ENCODE peak calls at places on chromosomes 7 and 10, in six cellular contexts. L is A549, K is GM12878, G is K562, O is endothelial cell of umbilical vein, V is HepG2. F is an unnamed sample.

GRCh38 chr10:49281461-49281860 is 17.5 kb upstream of the C10orf71 start:
- DNase-seq in G (peak; percentile 57), O (no peak), K (no peak), L (no peak), V (no peak), F (peak; percentile 12)

GRCh38 chr10:60114765-60115586 is 208.6 kb upstream of the CCDC6 start:
- DNase-seq in V (peak; percentile 21), G (peak; percentile 76), O (peak; percentile 69), K (no peak), L (peak; percentile 35), F (peak; percentile 57)

GRCh38 chr7:51069411-51070083 is 247.1 kb downstream of the COBL start:
- DNase-seq in K (no peak), L (no peak), V (no peak), O (peak; percentile 92), G (no peak), F (no peak)

GRCh38 chr7:24756989-24757798 is at the start of gene GSDME:
- DNase-seq in L (peak; percentile 64), K (no peak), G (peak; percentile 24), V (peak; percentile 58), O (peak; percentile 63), F (peak; percentile 51)

GRCh38 chr7:19916011-19916410 is 142.6 kb upstream of the TMEM196 start:
- DNase-seq in O (peak; percentile 64), V (no peak), K (no peak), G (no peak), L (no peak), F (no peak)

GRCh38 chr7:116357776-116358670 is 141.5 kb upstream of the CAV2 start:
- DNase-seq in V (no peak), K (no peak), G (no peak), L (no peak), O (peak; percentile 80), F (no peak)

GRCh38 chr10:23362879-23363787 is 18.5 kb upstream of the C10orf67 start:
- DNase-seq in G (no peak), L (no peak), V (no peak), O (no peak), K (no peak), F (no peak)

GRCh38 chr10:10498781-10499180 is 518.9 kb upstream of the CELF2 start:
- DNase-seq in K (no peak), V (no peak), G (no peak), O (no peak), L (no peak), F (no peak)

GRCh38 chr7:26515462-26515861 is 223.8 kb downstream of the SNX10 start:
- DNase-seq in K (no peak), O (no peak), G (peak; percentile 41), L (no peak), V (no peak), F (no peak)

GRCh38 chr10:85604884-85605283 is 761.7 kb downstream of the GRID1 start:
- DNase-seq in V (no peak), K (no peak), G (no peak), L (no peak), O (no peak), F (no peak)

GRCh38 chr7:24504871-24505270 is 68.4 kb upstream of the PALS2 start:
- DNase-seq in O (no peak), V (no peak), L (no peak), G (no peak), K (no peak), F (no peak)

GRCh38 chr10:109726473-109726872 is 196.8 kb downstream of the XPNPEP1 start:
- DNase-seq in L (no peak), V (no peak), O (no peak), K (no peak), G (no peak), F (no peak)

GRCh38 chr7:107390921-107391320 is 78.9 kb upstream of the GPR22 start:
- DNase-seq in K (no peak), G (no peak), V (peak; percentile 6), O (no peak), L (no peak), F (no peak)

GRCh38 chr7:96723622-96724021 is 14.0 kb upstream of the SEM1 start:
- DNase-seq in V (no peak), O (no peak), G (no peak), L (no peak), K (no peak), F (no peak)

GRCh38 chr10:51224610-51225230 is 150.4 kb downstream of the PRKG1 start:
- DNase-seq in V (no peak), L (no peak), G (no peak), K (no peak), O (no peak), F (no peak)

GRCh38 chr10:62348029-62348428 is 26.1 kb upstream of the ZNF365 start:
- DNase-seq in L (no peak), G (no peak), K (no peak), V (no peak), O (no peak), F (no peak)

GRCh38 chr7:44282601-44283171 is 42.7 kb downstream of the CAMK2B start:
- DNase-seq in L (no peak), K (no peak), V (no peak), O (no peak), G (no peak), F (no peak)

GRCh38 chr10:507355-507699 is 182.1 kb downstream of the DIP2C start:
- DNase-seq in V (no peak), K (no peak), O (no peak), G (no peak), L (no peak), F (no peak)

GRCh38 chr10:3261921-3262320 is 89.3 kb upstream of the PITRM1 start:
- DNase-seq in G (no peak), K (no peak), O (peak; percentile 57), V (no peak), L (no peak), F (no peak)

GRCh38 chr7:27031289-27032172 is 64.3 kb downstream of the HOXA1 start:
- DNase-seq in O (peak; percentile 56), G (no peak), V (no peak), L (no peak), K (peak; percentile 1), F (peak; percentile 80)

GRCh38 chr10:32942081-32942480 is 15.9 kb downstream of the ITGB1 start:
- DNase-seq in O (no peak), L (no peak), K (no peak), V (no peak), G (no peak), F (no peak)

GRCh38 chr10:32946108-32946507 is 11.9 kb downstream of the ITGB1 start:
- DNase-seq in V (no peak), L (no peak), K (no peak), O (no peak), G (no peak), F (no peak)

GRCh38 chr10:32941357-32941756 is 16.7 kb downstream of the ITGB1 start:
- DNase-seq in V (no peak), G (no peak), K (no peak), L (no peak), O (no peak), F (no peak)

GRCh38 chr10:32943395-32943794 is 14.6 kb downstream of the ITGB1 start:
- DNase-seq in L (no peak), O (no peak), V (no peak), G (no peak), K (no peak), F (no peak)

DNA sequence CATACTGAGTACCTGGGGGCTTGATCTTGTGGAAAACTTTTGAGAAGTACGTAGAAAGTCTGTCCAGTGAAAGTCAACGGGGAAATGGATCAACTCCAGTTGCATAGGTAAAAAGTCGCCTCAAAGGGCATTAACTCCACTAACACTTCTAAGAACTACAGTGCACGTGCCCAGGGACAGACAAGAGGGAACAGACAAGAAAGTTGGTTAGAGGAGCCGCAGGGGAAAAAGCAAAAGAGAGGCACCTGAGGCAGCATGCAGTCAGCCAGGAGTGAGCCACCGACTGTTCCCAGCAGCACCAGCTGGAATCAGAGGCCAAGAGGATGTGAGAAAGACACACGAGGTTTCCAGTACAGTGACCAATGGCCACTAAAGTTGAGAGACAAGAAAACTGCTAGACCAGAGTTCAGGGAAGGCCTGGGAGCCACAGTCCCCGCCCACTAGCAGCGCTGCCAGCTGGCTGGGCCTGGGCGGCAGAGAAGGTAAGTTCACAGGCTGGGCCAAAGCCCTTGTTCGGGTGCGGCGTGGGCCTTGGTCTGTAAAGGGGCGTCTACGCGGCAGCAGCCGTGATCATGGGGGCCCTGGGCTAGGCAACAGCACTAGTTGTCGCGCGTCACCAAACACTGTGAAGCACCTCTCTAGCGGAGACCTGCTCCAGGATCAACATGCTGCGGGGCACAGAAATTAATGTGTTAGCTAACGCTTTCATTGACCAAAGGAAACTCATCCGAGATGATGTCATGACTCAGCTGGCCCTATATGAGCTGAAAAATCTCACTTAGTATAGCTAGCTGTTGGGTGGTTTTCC is 14.0 kb downstream of the ITGB1 start:
- DNase-seq in V (peak; percentile 91), G (no peak), O (no peak), L (no peak), K (no peak), F (no peak)
- TF ChIP-seq MAX in V (peak; percentile 91), G (no peak), O (no peak), L (no peak), K (no peak), F (no peak)

GRCh38 chr7:47549916-47550315 is 32.0 kb downstream of the TNS3 start:
- DNase-seq in K (no peak), G (no peak), L (no peak), V (no peak), O (no peak), F (no peak)

GRCh38 chr7:47550788-47551470 is 31.0 kb downstream of the TNS3 start:
- DNase-seq in G (no peak), K (no peak), O (no peak), V (no peak), L (no peak), F (no peak)

GRCh38 chr7:47552631-47553030 is 29.3 kb downstream of the TNS3 start:
- DNase-seq in O (no peak), L (no peak), V (no peak), G (no peak), K (peak; percentile 42), F (no peak)

GRCh38 chr7:47553309-47553708 is 28.6 kb downstream of the TNS3 start:
- DNase-seq in K (no peak), V (no peak), O (no peak), G (no peak), L (no peak), F (no peak)

DNA sequence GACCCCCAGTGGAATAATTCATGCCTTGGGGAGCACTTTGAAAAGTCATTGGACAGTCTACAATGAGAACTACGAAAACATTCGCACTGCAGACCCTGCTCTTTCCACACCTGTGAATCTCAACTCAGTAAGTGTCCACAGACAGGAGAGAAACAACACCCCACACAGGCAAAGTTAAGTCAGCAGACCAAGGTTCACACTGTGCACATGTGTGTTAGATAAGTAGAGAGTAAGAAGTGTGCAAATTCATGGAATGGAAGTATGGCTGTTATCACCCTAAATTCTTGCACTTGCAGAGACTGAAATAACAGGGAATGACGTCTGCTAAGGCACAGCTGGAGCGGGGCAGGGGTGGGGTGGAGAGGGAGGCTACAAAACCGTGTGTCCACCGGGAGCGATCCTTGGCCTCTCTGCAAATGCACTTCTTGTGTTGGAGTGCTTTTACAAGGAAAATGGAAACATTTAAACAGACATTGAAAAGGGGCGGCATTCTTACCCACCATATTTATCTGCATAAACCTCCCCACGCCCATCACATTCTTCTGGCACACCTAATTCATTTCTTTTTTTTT is 30.3 kb downstream of the TNS3 start:
- DNase-seq in O (no peak), G (no peak), V (no peak), L (no peak), K (no peak), F (no peak)
- TF ChIP-seq MYC in O (no peak), G (no peak), V (no peak), L (no peak), K (no peak), F (no peak)

GRCh38 chr7:139359366-139360209 is at the start of gene LUC7L2:
- DNase-seq in O (peak; percentile 99), G (peak; percentile 100), K (peak; percentile 94), V (peak; percentile 95), L (peak; percentile 88), F (peak; percentile 100)
- TF ChIP-seq CTCF in O (no peak), G (peak; percentile 38), K (no peak), V (peak; percentile 48), L (no peak), F (no peak)

GRCh38 chr10:71179382-71179781 is 33.0 kb upstream of the UNC5B start:
- DNase-seq in G (no peak), V (no peak), L (no peak), K (no peak), O (no peak), F (no peak)
- TF ChIP-seq MAX in G (no peak), V (no peak), L (no peak), K (no peak), O (no peak), F (no peak)

F was measured in NB4.